ENCODE peak calls at places on chromosomes 12 and 14, in eight cellular contexts. J is adrenal gland; C is astrocyte of the spinal cord; I is WTC11; U is globus pallidus; R is effector CD8-positive, alpha-beta T cell; P is body of pancreas; T is naive thymus-derived CD8-positive, alpha-beta T cell. Q is an unnamed sample.

GRCh38 chr12:130017571-130018449 is 114.0 kb upstream of the TMEM132D start:
- DNase-seq in J (no peak), C (no peak), I (no peak), U (peak), R (no peak), P (no peak), T (no peak), Q (peak)

GRCh38 chr14:66104486-66104885 is 381.7 kb upstream of the CCDC196 start:
- DNase-seq in J (no peak), C (no peak), I (peak), U (no peak), R (no peak), P (no peak), T (no peak), Q (no peak)

GRCh38 chr12:77049767-77050353 is 15.5 kb downstream of the E2F7 start:
- DNase-seq in J (no peak), C (peak), I (no peak), U (peak), R (no peak), P (no peak), T (no peak), Q (no peak)

GRCh38 chr12:22256076-22256475 is 78.4 kb downstream of the ST8SIA1 start:
- DNase-seq in J (no peak), C (peak), I (no peak), U (no peak), R (no peak), P (no peak), T (no peak), Q (no peak)

GRCh38 chr12:19158909-19159308 is 29.4 kb downstream of the PLEKHA5 start:
- DNase-seq in J (no peak), C (no peak), I (no peak), U (no peak), R (no peak), P (no peak), T (no peak), Q (no peak)

GRCh38 chr12:10716704-10717315 is 6.3 kb downstream of the YBX3 start:
- DNase-seq in J (peak), C (peak), I (peak), U (no peak), R (no peak), P (peak), T (no peak), Q (peak)

GRCh38 chr12:64824500-64825142 is at the start of gene TBC1D30:
- DNase-seq in J (peak), C (peak), I (peak), U (no peak), R (no peak), P (no peak), T (no peak), Q (peak)

GRCh38 chr14:28243600-28243999 is 523.0 kb upstream of the FOXG1 start:
- DNase-seq in J (no peak), C (peak), I (no peak), U (peak), R (no peak), P (no peak), T (no peak), Q (no peak)

GRCh38 chr12:14545144-14546124 is 22.2 kb downstream of the PLBD1 start:
- DNase-seq in J (no peak), C (no peak), I (no peak), U (no peak), R (no peak), P (no peak), T (no peak), Q (no peak)

GRCh38 chr14:75493580-75494130 is 28.6 kb upstream of the BATF start:
- DNase-seq in J (no peak), C (no peak), I (no peak), U (no peak), R (no peak), P (no peak), T (no peak), Q (no peak)

GRCh38 chr12:124898200-124898950 is 16.1 kb downstream of the UBC start:
- DNase-seq in J (peak), C (no peak), I (peak), U (no peak), R (peak), P (peak), T (peak), Q (peak)

Q was measured in testis.